ENCODE peak calls at places on chromosomes 7 and 10, in five cellular contexts. T is PC-3, R is neuronal stem cell, Z is kidney tubule cell, Y is C1 segment of cervical spinal cord. S is an unnamed sample.

GRCh38 chr10:106609867-106610266 is 554.6 kb downstream of the SORCS1 start:
- DNase-seq in T (peak; percentile 23), R (no peak), Z (no peak), Y (no peak), S (no peak)

GRCh38 chr10:78931333-78932083 is 137.3 kb upstream of the ZMIZ1 start:
- DNase-seq in T (peak; percentile 92), R (no peak), Z (peak; percentile 62), Y (no peak), S (no peak)

GRCh38 chr7:134533288-134533771 is 6.0 kb downstream of the AKR1B10 start:
- DNase-seq in T (peak; percentile 92), R (no peak), Z (peak; percentile 56), Y (no peak), S (no peak)

GRCh38 chr10:22911067-22911466 is 16.8 kb upstream of the ARMC3 start:
- DNase-seq in T (no peak), R (no peak), Z (no peak), Y (no peak), S (no peak)

GRCh38 chr7:121126801-121127534 is 138.5 kb downstream of the CPED1 start:
- DNase-seq in T (peak; percentile 32), R (no peak), Z (peak; percentile 24), Y (no peak), S (no peak)

GRCh38 chr10:122373713-122374112 is 795 bp upstream of the PLEKHA1 start:
- DNase-seq in T (peak; percentile 45), R (no peak), Z (peak; percentile 26), Y (no peak), S (no peak)

GRCh38 chr10:95906675-95907453 is 911 bp upstream of the CC2D2B start:
- DNase-seq in T (peak; percentile 51), R (peak; percentile 11), Z (peak; percentile 61), Y (peak; percentile 36), S (no peak)

GRCh38 chr10:86356306-86356705 is 10.3 kb downstream of the GRID1 start:
- DNase-seq in T (no peak), R (no peak), Z (no peak), Y (no peak), S (peak; percentile 49)

GRCh38 chr7:15370441-15370840 is 191.4 kb downstream of the AGMO start:
- DNase-seq in T (no peak), R (no peak), Z (no peak), Y (no peak), S (no peak)

GRCh38 chr10:84607044-84607443 is 278.7 kb downstream of the CCSER2 start:
- DNase-seq in T (no peak), R (no peak), Z (no peak), Y (no peak), S (no peak)

GRCh38 chr7:70498633-70499032 is 633.3 kb upstream of the GALNT17 start:
- DNase-seq in T (no peak), R (no peak), Z (no peak), Y (no peak), S (no peak)

GRCh38 chr7:90624128-90624980 is 28.2 kb downstream of the CDK14 start:
- DNase-seq in T (peak; percentile 59), R (no peak), Z (no peak), Y (no peak), S (no peak)

GRCh38 chr10:126169899-126170298 is 218.4 kb downstream of the ADAM12 start:
- DNase-seq in T (no peak), R (no peak), Z (no peak), Y (peak; percentile 10), S (no peak)

GRCh38 chr10:43983856-43984271 is 335.2 kb upstream of the ZNF32 start:
- DNase-seq in T (no peak), R (no peak), Z (no peak), Y (no peak), S (no peak)

GRCh38 chr10:22931948-22932347 is 4.1 kb downstream of the ARMC3 start:
- DNase-seq in T (peak; percentile 72), R (no peak), Z (peak; percentile 48), Y (no peak), S (no peak)

GRCh38 chr10:89183571-89183970 is 23.5 kb downstream of the CH25H start:
- DNase-seq in T (no peak), R (no peak), Z (no peak), Y (no peak), S (no peak)

GRCh38 chr7:25098096-25099046 is 26.7 kb downstream of the CYCS start:
- DNase-seq in T (peak; percentile 76), R (peak; percentile 46), Z (peak; percentile 73), Y (no peak), S (no peak)

GRCh38 chr10:1933215-1933614 is 195.9 kb upstream of the ADARB2 start:
- DNase-seq in T (no peak), R (no peak), Z (no peak), Y (no peak), S (no peak)

GRCh38 chr7:98387544-98388226 is 13.2 kb downstream of the BAIAP2L1 start:
- DNase-seq in T (no peak), R (no peak), Z (no peak), Y (no peak), S (no peak)

GRCh38 chr7:32070406-32071360 is at the start of gene PDE1C:
- DNase-seq in T (no peak), R (peak; percentile 21), Z (peak; percentile 33), Y (peak; percentile 33), S (no peak)

GRCh38 chr7:28270536-28270935 is 89.9 kb upstream of the JAZF1 start:
- DNase-seq in T (no peak), R (no peak), Z (no peak), Y (no peak), S (no peak)

GRCh38 chr7:31028417-31028988 is 23.6 kb upstream of the ADCYAP1R1 start:
- DNase-seq in T (no peak), R (no peak), Z (no peak), Y (peak; percentile 57), S (peak; percentile 77)

GRCh38 chr7:94584113-94584512 is 71.8 kb downstream of the SGCE start:
- DNase-seq in T (peak; percentile 74), R (no peak), Z (no peak), Y (no peak), S (no peak)

GRCh38 chr10:930415-931325 is 835 bp downstream of the LARP4B start:
- DNase-seq in T (peak; percentile 20), R (peak; percentile 42), Z (peak; percentile 75), Y (no peak), S (no peak)

GRCh38 chr7:87474533-87475358 is 734 bp downstream of the ABCB4 start:
- DNase-seq in T (peak; percentile 55), R (no peak), Z (peak; percentile 81), Y (no peak), S (no peak)

GRCh38 chr10:75405201-75406143 is 3.9 kb upstream of the ZNF503 start:
- DNase-seq in T (peak; percentile 86), R (peak; percentile 30), Z (peak; percentile 55), Y (no peak), S (no peak)

GRCh38 chr7:129295015-129295423 is 70.2 kb downstream of the AHCYL2 start:
- DNase-seq in T (peak; percentile 47), R (no peak), Z (peak; percentile 51), Y (no peak), S (no peak)

GRCh38 chr7:96238976-96239766 is 82.7 kb downstream of the SLC25A13 start:
- DNase-seq in T (no peak), R (no peak), Z (peak; percentile 28), Y (no peak), S (no peak)

GRCh38 chr7:26718063-26718462 is 146.3 kb downstream of the SKAP2 start:
- DNase-seq in T (no peak), R (no peak), Z (no peak), Y (no peak), S (no peak)

GRCh38 chr7:75732764-75733630 is 5.7 kb downstream of the HIP1 start:
- DNase-seq in T (peak; percentile 52), R (no peak), Z (peak; percentile 80), Y (no peak), S (no peak)

GRCh38 chr10:71968553-71969474 is 4.6 kb downstream of the CHST3 start:
- DNase-seq in T (peak; percentile 52), R (no peak), Z (peak; percentile 79), Y (no peak), S (no peak)

GRCh38 chr7:2512713-2513112 is 6.9 kb upstream of the LFNG start:
- DNase-seq in T (no peak), R (no peak), Z (no peak), Y (no peak), S (no peak)

GRCh38 chr7:27424231-27424630 is 181.6 kb downstream of the EVX1 start:
- DNase-seq in T (peak; percentile 42), R (no peak), Z (no peak), Y (no peak), S (no peak)

GRCh38 chr7:68697821-68698280 is 900.4 kb upstream of the AUTS2 start:
- DNase-seq in T (no peak), R (no peak), Z (no peak), Y (no peak), S (no peak)

GRCh38 chr10:84269773-84270172 is 24.9 kb downstream of the RGR start:
- DNase-seq in T (peak; percentile 83), R (no peak), Z (peak; percentile 98), Y (no peak), S (no peak)